ENCODE peak calls at places on chromosome 21, in nine cellular contexts. One of them, this sample, is unnamed.

GRCh38 chr21:45213392-45213791 is 74.3 kb downstream of the POFUT2 start:
- DNase-seq in CD8-positive, alpha-beta memory T cell: no peak
- DNase-seq in HFFc6: no peak
- DNase-seq in HCT116: no peak
- DNase-seq in Calu3: no peak
- DNase-seq in NCI-H1105: no peak
- DNase-seq in CD8-positive, alpha-beta T cell: no peak
- DNase-seq in amniotic epithelial cell: no peak
- DNase-seq in left lung: no peak
- DNase-seq in this sample: no peak

GRCh38 chr21:40433575-40433974 is 413.4 kb downstream of the DSCAM start:
- DNase-seq in CD8-positive, alpha-beta memory T cell: no peak
- DNase-seq in HFFc6: no peak
- DNase-seq in HCT116: no peak
- DNase-seq in Calu3: no peak
- DNase-seq in NCI-H1105: no peak
- DNase-seq in CD8-positive, alpha-beta T cell: no peak
- DNase-seq in amniotic epithelial cell: no peak
- DNase-seq in left lung: no peak
- DNase-seq in this sample: no peak

GRCh38 chr21:29246614-29247013 is 52.1 kb upstream of the BACH1 start:
- DNase-seq in CD8-positive, alpha-beta memory T cell: no peak
- DNase-seq in HFFc6: no peak
- DNase-seq in HCT116: no peak
- DNase-seq in Calu3: no peak
- DNase-seq in NCI-H1105: no peak
- DNase-seq in CD8-positive, alpha-beta T cell: no peak
- DNase-seq in amniotic epithelial cell: no peak
- DNase-seq in left lung: no peak
- DNase-seq in this sample: no peak

GRCh38 chr21:42376338-42376982 is 10.1 kb upstream of the TFF1 start:
- DNase-seq in CD8-positive, alpha-beta memory T cell: no peak
- DNase-seq in HFFc6: no peak
- DNase-seq in HCT116: no peak
- DNase-seq in Calu3: no peak
- DNase-seq in NCI-H1105: no peak
- DNase-seq in CD8-positive, alpha-beta T cell: no peak
- DNase-seq in amniotic epithelial cell: no peak
- DNase-seq in left lung: peak
- DNase-seq in this sample: no peak

GRCh38 chr21:29359718-29360117 is 61.0 kb downstream of the BACH1 start:
- DNase-seq in CD8-positive, alpha-beta memory T cell: no peak
- DNase-seq in HFFc6: no peak
- DNase-seq in HCT116: no peak
- DNase-seq in Calu3: no peak
- DNase-seq in NCI-H1105: no peak
- DNase-seq in CD8-positive, alpha-beta T cell: no peak
- DNase-seq in amniotic epithelial cell: no peak
- DNase-seq in left lung: no peak
- DNase-seq in this sample: no peak

GRCh38 chr21:34926784-34927548 is 122.1 kb downstream of the RUNX1 start:
- DNase-seq in CD8-positive, alpha-beta memory T cell: no peak
- DNase-seq in HFFc6: peak
- DNase-seq in HCT116: no peak
- DNase-seq in Calu3: peak
- DNase-seq in NCI-H1105: no peak
- DNase-seq in CD8-positive, alpha-beta T cell: no peak
- DNase-seq in amniotic epithelial cell: peak
- DNase-seq in left lung: no peak
- DNase-seq in this sample: no peak

GRCh38 chr21:36981977-36982700 is 15.7 kb upstream of the HLCS start:
- DNase-seq in CD8-positive, alpha-beta memory T cell: no peak
- DNase-seq in HFFc6: no peak
- DNase-seq in HCT116: no peak
- DNase-seq in Calu3: no peak
- DNase-seq in NCI-H1105: no peak
- DNase-seq in CD8-positive, alpha-beta T cell: no peak
- DNase-seq in amniotic epithelial cell: no peak
- DNase-seq in left lung: no peak
- DNase-seq in this sample: no peak

GRCh38 chr21:46155514-46156377 is at the start of gene FTCD:
- DNase-seq in CD8-positive, alpha-beta memory T cell: no peak
- DNase-seq in HFFc6: no peak
- DNase-seq in HCT116: no peak
- DNase-seq in Calu3: no peak
- DNase-seq in NCI-H1105: no peak
- DNase-seq in CD8-positive, alpha-beta T cell: no peak
- DNase-seq in amniotic epithelial cell: no peak
- DNase-seq in left lung: no peak
- DNase-seq in this sample: no peak

GRCh38 chr21:19853709-19854575 is 1144.3 kb upstream of the NCAM2 start:
- DNase-seq in CD8-positive, alpha-beta memory T cell: no peak
- DNase-seq in HFFc6: no peak
- DNase-seq in HCT116: no peak
- DNase-seq in Calu3: no peak
- DNase-seq in NCI-H1105: peak
- DNase-seq in CD8-positive, alpha-beta T cell: no peak
- DNase-seq in amniotic epithelial cell: no peak
- DNase-seq in left lung: peak
- DNase-seq in this sample: no peak

GRCh38 chr21:36891692-36892091 is 74.8 kb downstream of the HLCS start:
- DNase-seq in CD8-positive, alpha-beta memory T cell: no peak
- DNase-seq in HFFc6: no peak
- DNase-seq in HCT116: no peak
- DNase-seq in Calu3: no peak
- DNase-seq in NCI-H1105: no peak
- DNase-seq in CD8-positive, alpha-beta T cell: no peak
- DNase-seq in amniotic epithelial cell: no peak
- DNase-seq in left lung: no peak
- DNase-seq in this sample: no peak

GRCh38 chr21:26405071-26405470 is 168.0 kb downstream of the CYYR1 start:
- DNase-seq in CD8-positive, alpha-beta memory T cell: no peak
- DNase-seq in HFFc6: no peak
- DNase-seq in HCT116: no peak
- DNase-seq in Calu3: no peak
- DNase-seq in NCI-H1105: no peak
- DNase-seq in CD8-positive, alpha-beta T cell: no peak
- DNase-seq in amniotic epithelial cell: peak
- DNase-seq in left lung: no peak
- DNase-seq in this sample: no peak

GRCh38 chr21:16992448-16992847 is 520.4 kb upstream of the CXADR start:
- DNase-seq in CD8-positive, alpha-beta memory T cell: no peak
- DNase-seq in HFFc6: no peak
- DNase-seq in HCT116: no peak
- DNase-seq in Calu3: no peak
- DNase-seq in NCI-H1105: no peak
- DNase-seq in CD8-positive, alpha-beta T cell: no peak
- DNase-seq in amniotic epithelial cell: no peak
- DNase-seq in left lung: no peak
- DNase-seq in this sample: no peak

GRCh38 chr21:22710725-22711124 is 1712.5 kb downstream of the NCAM2 start:
- DNase-seq in CD8-positive, alpha-beta memory T cell: no peak
- DNase-seq in HFFc6: no peak
- DNase-seq in HCT116: no peak
- DNase-seq in Calu3: no peak
- DNase-seq in NCI-H1105: no peak
- DNase-seq in CD8-positive, alpha-beta T cell: no peak
- DNase-seq in amniotic epithelial cell: no peak
- DNase-seq in left lung: no peak
- DNase-seq in this sample: no peak

GRCh38 chr21:42674351-42674940 is 21.0 kb downstream of the PDE9A start:
- DNase-seq in CD8-positive, alpha-beta memory T cell: no peak
- DNase-seq in HFFc6: no peak
- DNase-seq in HCT116: no peak
- DNase-seq in Calu3: no peak
- DNase-seq in NCI-H1105: peak
- DNase-seq in CD8-positive, alpha-beta T cell: no peak
- DNase-seq in amniotic epithelial cell: peak
- DNase-seq in left lung: peak
- DNase-seq in this sample: peak

GRCh38 chr21:36491191-36491916 is 11.4 kb upstream of the CLDN14 start:
- DNase-seq in CD8-positive, alpha-beta memory T cell: no peak
- DNase-seq in HFFc6: no peak
- DNase-seq in HCT116: no peak
- DNase-seq in Calu3: no peak
- DNase-seq in NCI-H1105: no peak
- DNase-seq in CD8-positive, alpha-beta T cell: no peak
- DNase-seq in amniotic epithelial cell: no peak
- DNase-seq in left lung: no peak
- DNase-seq in this sample: no peak

GRCh38 chr21:29721242-29721641 is 218.6 kb downstream of the GRIK1 start:
- DNase-seq in CD8-positive, alpha-beta memory T cell: no peak
- DNase-seq in HFFc6: no peak
- DNase-seq in HCT116: no peak
- DNase-seq in Calu3: no peak
- DNase-seq in NCI-H1105: no peak
- DNase-seq in CD8-positive, alpha-beta T cell: no peak
- DNase-seq in amniotic epithelial cell: no peak
- DNase-seq in left lung: no peak
- DNase-seq in this sample: no peak

GRCh38 chr21:29372063-29372802 is 73.5 kb downstream of the BACH1 start:
- DNase-seq in CD8-positive, alpha-beta memory T cell: peak
- DNase-seq in HFFc6: peak
- DNase-seq in HCT116: peak
- DNase-seq in Calu3: peak
- DNase-seq in NCI-H1105: peak
- DNase-seq in CD8-positive, alpha-beta T cell: peak
- DNase-seq in amniotic epithelial cell: peak
- DNase-seq in left lung: no peak
- DNase-seq in this sample: peak

GRCh38 chr21:17784604-17785402 is 34.4 kb downstream of the C21orf91 start:
- DNase-seq in CD8-positive, alpha-beta memory T cell: no peak
- DNase-seq in HFFc6: no peak
- DNase-seq in HCT116: no peak
- DNase-seq in Calu3: no peak
- DNase-seq in NCI-H1105: no peak
- DNase-seq in CD8-positive, alpha-beta T cell: no peak
- DNase-seq in amniotic epithelial cell: no peak
- DNase-seq in left lung: no peak
- DNase-seq in this sample: no peak

GRCh38 chr21:21200103-21200938 is 202.1 kb downstream of the NCAM2 start:
- DNase-seq in CD8-positive, alpha-beta memory T cell: no peak
- DNase-seq in HFFc6: peak
- DNase-seq in HCT116: no peak
- DNase-seq in Calu3: no peak
- DNase-seq in NCI-H1105: no peak
- DNase-seq in CD8-positive, alpha-beta T cell: no peak
- DNase-seq in amniotic epithelial cell: peak
- DNase-seq in left lung: no peak
- DNase-seq in this sample: no peak

GRCh38 chr21:33403128-33403785 is at the start of gene IFNGR2:
- DNase-seq in CD8-positive, alpha-beta memory T cell: peak
- DNase-seq in HFFc6: no peak
- DNase-seq in HCT116: no peak
- DNase-seq in Calu3: peak
- DNase-seq in NCI-H1105: peak
- DNase-seq in CD8-positive, alpha-beta T cell: peak
- DNase-seq in amniotic epithelial cell: no peak
- DNase-seq in left lung: peak
- DNase-seq in this sample: peak

GRCh38 chr21:36427502-36427901 is 42.3 kb downstream of the CHAF1B start:
- DNase-seq in CD8-positive, alpha-beta memory T cell: no peak
- DNase-seq in HFFc6: no peak
- DNase-seq in HCT116: no peak
- DNase-seq in Calu3: no peak
- DNase-seq in NCI-H1105: no peak
- DNase-seq in CD8-positive, alpha-beta T cell: no peak
- DNase-seq in amniotic epithelial cell: no peak
- DNase-seq in left lung: no peak
- DNase-seq in this sample: no peak

GRCh38 chr21:46556802-46557201 is 48.1 kb downstream of the S100B start:
- DNase-seq in CD8-positive, alpha-beta memory T cell: no peak
- DNase-seq in HFFc6: no peak
- DNase-seq in HCT116: no peak
- DNase-seq in Calu3: no peak
- DNase-seq in NCI-H1105: no peak
- DNase-seq in CD8-positive, alpha-beta T cell: no peak
- DNase-seq in amniotic epithelial cell: no peak
- DNase-seq in left lung: no peak
- DNase-seq in this sample: no peak

GRCh38 chr21:43654806-43655489 is 4.3 kb downstream of the HSF2BP start:
- DNase-seq in CD8-positive, alpha-beta memory T cell: no peak
- DNase-seq in HFFc6: peak
- DNase-seq in HCT116: no peak
- DNase-seq in Calu3: no peak
- DNase-seq in NCI-H1105: no peak
- DNase-seq in CD8-positive, alpha-beta T cell: no peak
- DNase-seq in amniotic epithelial cell: no peak
- DNase-seq in left lung: no peak
- DNase-seq in this sample: no peak

GRCh38 chr21:39188521-39189139 is 5.4 kb upstream of the PSMG1 start:
- DNase-seq in CD8-positive, alpha-beta memory T cell: no peak
- DNase-seq in HFFc6: no peak
- DNase-seq in HCT116: no peak
- DNase-seq in Calu3: no peak
- DNase-seq in NCI-H1105: no peak
- DNase-seq in CD8-positive, alpha-beta T cell: no peak
- DNase-seq in amniotic epithelial cell: peak
- DNase-seq in left lung: no peak
- DNase-seq in this sample: no peak

GRCh38 chr21:31470896-31471694 is 127.0 kb upstream of the TIAM1 start:
- DNase-seq in CD8-positive, alpha-beta memory T cell: no peak
- DNase-seq in HFFc6: no peak
- DNase-seq in HCT116: no peak
- DNase-seq in Calu3: no peak
- DNase-seq in NCI-H1105: no peak
- DNase-seq in CD8-positive, alpha-beta T cell: no peak
- DNase-seq in amniotic epithelial cell: no peak
- DNase-seq in left lung: no peak
- DNase-seq in this sample: no peak

GRCh38 chr21:45414396-45415187 is 9.6 kb downstream of the COL18A1 start:
- DNase-seq in CD8-positive, alpha-beta memory T cell: no peak
- DNase-seq in HFFc6: no peak
- DNase-seq in HCT116: no peak
- DNase-seq in Calu3: no peak
- DNase-seq in NCI-H1105: no peak
- DNase-seq in CD8-positive, alpha-beta T cell: no peak
- DNase-seq in amniotic epithelial cell: no peak
- DNase-seq in left lung: peak
- DNase-seq in this sample: no peak

GRCh38 chr21:31845151-31845550 is 27.7 kb upstream of the HUNK start:
- DNase-seq in CD8-positive, alpha-beta memory T cell: no peak
- DNase-seq in HFFc6: no peak
- DNase-seq in HCT116: no peak
- DNase-seq in Calu3: no peak
- DNase-seq in NCI-H1105: no peak
- DNase-seq in CD8-positive, alpha-beta T cell: no peak
- DNase-seq in amniotic epithelial cell: no peak
- DNase-seq in left lung: no peak
- DNase-seq in this sample: no peak

GRCh38 chr21:42988234-42988965 is 14.0 kb downstream of the PKNOX1 start:
- DNase-seq in CD8-positive, alpha-beta memory T cell: no peak
- DNase-seq in HFFc6: peak
- DNase-seq in HCT116: no peak
- DNase-seq in Calu3: no peak
- DNase-seq in NCI-H1105: no peak
- DNase-seq in CD8-positive, alpha-beta T cell: no peak
- DNase-seq in amniotic epithelial cell: peak
- DNase-seq in left lung: no peak
- DNase-seq in this sample: no peak

GRCh38 chr21:46295177-46295711 is 9.1 kb downstream of the YBEY start:
- DNase-seq in CD8-positive, alpha-beta memory T cell: no peak
- DNase-seq in HFFc6: peak
- DNase-seq in HCT116: no peak
- DNase-seq in Calu3: no peak
- DNase-seq in NCI-H1105: no peak
- DNase-seq in CD8-positive, alpha-beta T cell: no peak
- DNase-seq in amniotic epithelial cell: peak
- DNase-seq in left lung: no peak
- DNase-seq in this sample: peak

GRCh38 chr21:45588086-45588825 is 46.0 kb upstream of the SLC19A1 start:
- DNase-seq in CD8-positive, alpha-beta memory T cell: no peak
- DNase-seq in HFFc6: no peak
- DNase-seq in HCT116: no peak
- DNase-seq in Calu3: no peak
- DNase-seq in NCI-H1105: no peak
- DNase-seq in CD8-positive, alpha-beta T cell: no peak
- DNase-seq in amniotic epithelial cell: no peak
- DNase-seq in left lung: no peak
- DNase-seq in this sample: no peak

This sample was measured in SK-N-SH.